ENCODE peak calls at places on chromosomes 11 and 22, in four cellular contexts. S is stomach, F is kidney, W is IMR-90. A is an unnamed sample.

GRCh38 chr22:17430298-17430900 is 61.1 kb downstream of the CECR2 start:
- DNase-seq in W (no peak), F (no peak), S (no peak), A (no peak)

GRCh38 chr11:121839821-121840220 is 276.2 kb downstream of the BLID start:
- DNase-seq in F (no peak), S (no peak), W (peak; percentile 57), A (no peak)

GRCh38 chr11:73184953-73185671 is 33.0 kb upstream of the P2RY2 start:
- DNase-seq in F (peak; percentile 86), W (peak; percentile 33), S (peak; percentile 75), A (peak; percentile 76)

GRCh38 chr22:17878970-17879369 is 104.7 kb upstream of the BID start:
- DNase-seq in W (peak; percentile 52), F (no peak), S (no peak), A (no peak)

GRCh38 chr11:34823639-34824038 is 92.5 kb downstream of the APIP start:
- DNase-seq in S (no peak), F (no peak), W (no peak), A (no peak)

GRCh38 chr22:46308283-46308988 is 11.8 kb downstream of the GTSE1 start:
- DNase-seq in S (no peak), F (peak; percentile 44), W (no peak), A (no peak)

GRCh38 chr11:2760196-2760871 is 60.5 kb upstream of the KCNQ1OT1 start:
- DNase-seq in F (peak; percentile 90), S (peak; percentile 23), W (no peak), A (no peak)

GRCh38 chr22:42473484-42474193 is 41.4 kb upstream of the NFAM1 start:
- DNase-seq in W (peak; percentile 63), F (peak; percentile 1), S (no peak), A (no peak)

GRCh38 chr22:28245579-28246224 is 326.6 kb upstream of the PITPNB start:
- DNase-seq in F (no peak), W (no peak), S (no peak), A (no peak)
- H3K4me3 ChIP-seq in F (no peak overlapping the region), W (no peak overlapping the region), S (no peak overlapping the region), A (no peak overlapping the region)

GRCh38 chr11:105071060-105071732 is 26.1 kb upstream of the CARD16 start:
- DNase-seq in S (no peak), W (no peak), F (no peak), A (no peak)
- H3K27ac ChIP-seq in S (no peak overlapping the region), W (no peak overlapping the region), F (no peak overlapping the region), A (no peak overlapping the region)

DNA sequence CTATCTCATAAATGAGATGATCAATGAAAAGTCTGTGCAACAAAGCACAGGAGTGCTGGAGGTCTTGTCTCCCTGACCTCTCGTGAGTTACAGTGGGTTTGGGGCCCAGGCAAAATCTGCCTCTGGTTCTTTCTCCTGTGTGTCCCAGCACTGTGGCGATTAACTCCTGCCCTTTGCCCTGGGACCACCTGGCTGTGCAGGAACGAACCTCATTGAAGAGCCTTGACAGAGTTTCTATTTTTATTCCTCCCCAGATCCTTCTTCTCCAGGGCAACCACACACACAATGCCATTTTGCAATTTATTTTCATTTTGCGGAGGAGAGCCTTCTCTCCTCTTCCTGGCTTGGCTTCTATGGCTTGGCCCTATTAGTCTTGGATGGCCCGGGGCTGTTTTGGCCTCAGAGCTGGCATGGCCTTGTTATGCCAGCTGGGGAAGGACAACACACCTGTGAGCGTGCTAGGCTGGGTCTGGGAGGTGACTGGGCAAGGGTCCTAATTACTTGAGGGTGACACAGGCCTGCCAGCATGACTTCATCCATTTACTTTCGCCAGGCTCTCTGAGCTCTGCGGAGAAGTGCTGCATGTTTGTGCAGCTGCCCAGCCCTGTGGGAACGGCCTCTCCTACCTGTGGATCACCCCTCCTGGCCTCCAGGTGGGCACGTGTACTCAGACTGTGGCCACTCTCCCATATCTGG is 153.8 kb downstream of the SNX19 start:
- DNase-seq in W (no peak), S (peak; percentile 90), F (peak; percentile 88), A (no peak)
- TF ChIP-seq CTCF in W (no peak), S (no peak), F (no peak), A (no peak)

GRCh38 chr11:111846640-111847039 is 24.7 kb downstream of the ALG9 start:
- DNase-seq in F (no peak), S (no peak), W (peak; percentile 92), A (no peak)
- H3K4me3 ChIP-seq in F (no peak overlapping the region), S (no peak overlapping the region), W (no peak overlapping the region), A (no peak overlapping the region)

DNA sequence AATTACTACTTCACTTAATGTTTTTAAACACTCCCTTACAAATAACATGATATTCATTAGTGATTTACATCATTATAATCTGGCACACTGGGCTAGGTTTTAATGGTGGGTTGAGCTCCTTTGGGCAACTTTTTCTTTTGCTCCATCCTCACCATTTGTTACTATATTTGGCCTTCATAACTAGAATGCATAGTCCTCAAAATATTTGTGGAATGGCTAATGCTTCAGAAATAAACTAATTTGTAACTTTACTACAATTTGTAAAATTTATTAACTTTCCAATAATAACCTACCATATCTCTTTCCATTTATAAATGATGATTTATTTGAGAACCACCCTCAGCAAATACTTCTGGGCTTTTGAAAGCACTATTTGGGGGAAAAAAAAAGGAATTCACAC is 79.7 kb downstream of the LARGE2 start:
- DNase-seq in S (no peak), F (no peak), W (no peak), A (no peak)
- H3K27ac ChIP-seq in S (no peak overlapping the region), F (no peak overlapping the region), W (no peak overlapping the region), A (no peak overlapping the region)

A was measured in lung.